ENCODE peak calls at places on chromosomes 16 and 17, in four cellular contexts. Y is HepG2, F is endothelial cell of umbilical vein, I is A549. H is an unnamed sample.
A peak's percentile ranks its signal among the peaks of the same experiment; 100 is the strongest.

GRCh38 chr16:56800355-56800754 is 64.7 kb upstream of the SLC12A3 start:
- DNase-seq in Y (peak; percentile 80), F (no peak), I (no peak), H (no peak)

GRCh38 chr17:75774988-75775668 is 9.5 kb upstream of the UNK start:
- DNase-seq in Y (no peak), F (no peak), I (no peak), H (no peak)

GRCh38 chr17:46943511-46944393 is 20.8 kb downstream of the GOSR2 start:
- DNase-seq in Y (peak; percentile 92), F (peak; percentile 35), I (no peak), H (peak; percentile 14)

GRCh38 chr16:8346291-8346690 is 244.0 kb downstream of the TMEM114 start:
- DNase-seq in Y (peak; percentile 15), F (no peak), I (no peak), H (peak; percentile 57)

GRCh38 chr16:15643453-15644305 is 725 bp upstream of the MARF1 start:
- DNase-seq in Y (peak; percentile 84), F (peak; percentile 73), I (peak; percentile 61), H (peak; percentile 70)

GRCh38 chr17:73798111-73798748 is 154.0 kb upstream of the SDK2 start:
- DNase-seq in Y (peak; percentile 100), F (no peak), I (peak; percentile 98), H (peak; percentile 4)

GRCh38 chr17:62085511-62086408 is 20.7 kb upstream of the MED13 start:
- DNase-seq in Y (peak; percentile 79), F (no peak), I (no peak), H (no peak)

GRCh38 chr16:89423709-89424260 is 66.6 kb downstream of the ANKRD11 start:
- DNase-seq in Y (no peak), F (no peak), I (no peak), H (no peak)

GRCh38 chr17:48608921-48609505 is 1.8 kb downstream of the HOXB7 start:
- DNase-seq in Y (no peak), F (no peak), I (no peak), H (no peak)

GRCh38 chr16:15690296-15690695 is 40.3 kb downstream of the NDE1 start:
- DNase-seq in Y (no peak), F (no peak), I (no peak), H (no peak)

GRCh38 chr16:60681014-60681413 is 1355.2 kb downstream of the CDH8 start:
- DNase-seq in Y (no peak), F (no peak), I (no peak), H (no peak)

GRCh38 chr17:19456016-19456927 is 45.2 kb downstream of the RNF112 start:
- DNase-seq in Y (no peak), F (no peak), I (no peak), H (no peak)

GRCh38 chr17:80036715-80037477 is 454 bp downstream of the CCDC40 start:
- DNase-seq in Y (peak; percentile 57), F (peak; percentile 56), I (peak; percentile 63), H (no peak)

GRCh38 chr17:76151896-76152454 is 10.9 kb upstream of the FOXJ1 start:
- DNase-seq in Y (no peak), F (no peak), I (no peak), H (no peak)

GRCh38 chr16:83835972-83836566 is 28.3 kb downstream of the HSBP1 start:
- DNase-seq in Y (no peak), F (peak; percentile 91), I (peak; percentile 38), H (peak; percentile 72)

GRCh38 chr16:22659933-22660332 is 149.2 kb downstream of the NPIPB5 start:
- DNase-seq in Y (no peak), F (no peak), I (no peak), H (no peak)

GRCh38 chr16:77288222-77288621 is 89.0 kb downstream of the SYCE1L start:
- DNase-seq in Y (no peak), F (peak; percentile 90), I (no peak), H (no peak)

GRCh38 chr17:36901506-36901905 is 35.8 kb upstream of the LHX1 start:
- DNase-seq in Y (peak; percentile 16), F (no peak), I (no peak), H (no peak)

GRCh38 chr17:79568661-79569060 is 42.2 kb downstream of the RBFOX3 start:
- DNase-seq in Y (no peak), F (no peak), I (no peak), H (no peak)

GRCh38 chr17:16407911-16408588 is 7.3 kb upstream of the TRPV2 start:
- DNase-seq in Y (peak; percentile 51), F (peak; percentile 56), I (no peak), H (no peak)

GRCh38 chr16:25633549-25633948 is 58.2 kb upstream of the HS3ST4 start:
- DNase-seq in Y (peak; percentile 70), F (no peak), I (no peak), H (no peak)

GRCh38 chr16:4303973-4304372 is 11.9 kb upstream of the GLIS2 start:
- DNase-seq in Y (no peak), F (no peak), I (no peak), H (no peak)

GRCh38 chr17:79777166-79777843 is 643 bp upstream of the CBX2 start:
- DNase-seq in Y (peak; percentile 46), F (peak; percentile 44), I (peak; percentile 87), H (peak; percentile 86)

GRCh38 chr17:67602974-67603373 is 114.8 kb upstream of the NOL11 start:
- DNase-seq in Y (peak; percentile 71), F (peak; percentile 32), I (peak; percentile 58), H (peak; percentile 48)

GRCh38 chr17:3954921-3955320 is 9.3 kb downstream of the ATP2A3 start:
- DNase-seq in Y (no peak), F (no peak), I (no peak), H (no peak)

GRCh38 chr16:16027728-16028310 is 78.4 kb downstream of the ABCC1 start:
- DNase-seq in Y (no peak), F (peak; percentile 77), I (no peak), H (no peak)

GRCh38 chr17:41689497-41690299 is 1.0 kb downstream of the EIF1 start:
- DNase-seq in Y (peak; percentile 69), F (peak; percentile 71), I (no peak), H (peak; percentile 80)

GRCh38 chr16:17839272-17839671 is 368.5 kb upstream of the XYLT1 start:
- DNase-seq in Y (no peak), F (no peak), I (no peak), H (no peak)

GRCh38 chr17:12730931-12731521 is 58.3 kb upstream of the ARHGAP44 start:
- DNase-seq in Y (no peak), F (no peak), I (peak; percentile 9), H (no peak)

GRCh38 chr17:18031955-18032354 is 7.0 kb downstream of the ATPAF2 start:
- DNase-seq in Y (no peak), F (peak; percentile 87), I (no peak), H (no peak)

GRCh38 chr16:85460983-85461813 is 151.9 kb upstream of the GSE1 start:
- DNase-seq in Y (peak; percentile 39), F (no peak), I (peak; percentile 52), H (peak; percentile 74)

GRCh38 chr17:39150795-39151679 is at the start of gene PLXDC1:
- DNase-seq in Y (no peak), F (no peak), I (no peak), H (no peak)

GRCh38 chr17:50768348-50768761 is 1.0 kb upstream of the ANKRD40CL start:
- DNase-seq in Y (peak; percentile 38), F (no peak), I (peak; percentile 38), H (no peak)

GRCh38 chr16:56977823-56978430 is 11.4 kb upstream of the NLRC5 start:
- DNase-seq in Y (no peak), F (no peak), I (no peak), H (peak; percentile 53)

GRCh38 chr16:83117810-83118209 is 491.0 kb downstream of the CDH13 start:
- DNase-seq in Y (no peak), F (no peak), I (no peak), H (no peak)

DNA sequence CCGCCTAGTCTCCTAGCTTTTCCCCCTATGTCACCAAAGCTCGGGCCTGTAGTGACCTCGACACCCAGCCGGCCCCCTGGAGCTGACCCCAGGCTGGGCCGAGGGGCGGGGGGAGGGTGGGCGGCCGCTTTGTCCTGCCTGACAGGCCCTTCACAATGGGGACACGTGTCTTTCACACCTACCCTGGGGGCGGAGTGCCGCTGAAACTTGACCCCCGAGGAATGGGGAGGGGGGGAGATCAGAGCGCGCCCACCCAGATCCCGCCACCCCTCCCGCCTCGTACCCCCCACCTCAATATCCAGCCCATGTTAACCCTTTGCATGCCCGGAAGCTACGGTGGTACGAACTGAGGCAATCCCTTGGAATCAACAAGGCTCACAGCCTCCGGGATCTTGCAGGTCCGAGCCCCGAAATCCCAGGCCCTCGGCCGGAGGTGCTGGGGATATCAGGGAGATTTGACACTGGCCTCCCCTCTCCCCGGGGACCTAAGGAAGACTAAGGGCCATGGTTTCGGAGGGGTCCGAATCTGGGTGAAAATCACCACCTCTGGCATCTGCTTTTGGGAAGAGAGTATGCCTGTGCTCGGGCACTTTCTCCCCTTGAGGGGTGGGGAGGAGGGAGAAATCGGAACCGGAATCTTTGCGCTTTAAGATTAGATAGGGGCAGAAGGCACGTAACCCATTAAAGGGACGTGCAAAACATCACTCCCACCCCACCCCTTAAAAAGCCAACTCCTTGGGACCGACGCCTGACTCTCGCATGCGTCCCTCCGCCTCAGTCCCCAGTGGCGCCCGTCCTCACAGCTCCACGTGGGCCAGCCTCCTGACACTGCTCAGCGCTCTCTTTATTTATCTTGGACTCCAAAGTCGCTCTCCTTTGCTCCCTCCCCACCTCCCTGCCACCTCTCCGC is 2.6 kb downstream of the NOG start:
- DNase-seq in Y (no peak), F (no peak), I (no peak), H (peak; percentile 73)
- TF ChIP-seq MYC in Y (no peak), F (no peak), I (no peak), H (no peak)

GRCh38 chr16:1151424-1152122 is 1.3 kb upstream of the CACNA1H start:
- DNase-seq in Y (no peak), F (no peak), I (no peak), H (no peak)
- TF ChIP-seq POLR2A in Y (no peak), F (no peak), I (no peak), H (no peak)

GRCh38 chr17:64320613-64321553 is 57.8 kb upstream of the TEX2 start:
- DNase-seq in Y (peak; percentile 79), F (peak; percentile 85), I (peak; percentile 96), H (peak; percentile 83)
- H3K4me3 ChIP-seq in Y (no peak overlapping the region), F (no peak overlapping the region), I (peak overlapping the region; percentile 17), H (no peak overlapping the region)

GRCh38 chr16:50583211-50583610 is 35.0 kb downstream of the NKD1 start:
- DNase-seq in Y (no peak), F (no peak), I (no peak), H (no peak)

GRCh38 chr16:50588276-50588675 is 40.1 kb downstream of the NKD1 start:
- DNase-seq in Y (no peak), F (no peak), I (no peak), H (no peak)

GRCh38 chr16:50584033-50584722 is 36.0 kb downstream of the NKD1 start:
- DNase-seq in Y (no peak), F (no peak), I (no peak), H (peak; percentile 98)

GRCh38 chr16:50587543-50587942 is 39.3 kb downstream of the NKD1 start:
- DNase-seq in Y (no peak), F (no peak), I (no peak), H (no peak)

GRCh38 chr16:50585331-50585776 is 37.2 kb downstream of the NKD1 start:
- DNase-seq in Y (no peak), F (no peak), I (no peak), H (no peak)
- TF ChIP-seq MYC in Y (no peak), F (no peak), I (no peak), H (no peak)

DNA sequence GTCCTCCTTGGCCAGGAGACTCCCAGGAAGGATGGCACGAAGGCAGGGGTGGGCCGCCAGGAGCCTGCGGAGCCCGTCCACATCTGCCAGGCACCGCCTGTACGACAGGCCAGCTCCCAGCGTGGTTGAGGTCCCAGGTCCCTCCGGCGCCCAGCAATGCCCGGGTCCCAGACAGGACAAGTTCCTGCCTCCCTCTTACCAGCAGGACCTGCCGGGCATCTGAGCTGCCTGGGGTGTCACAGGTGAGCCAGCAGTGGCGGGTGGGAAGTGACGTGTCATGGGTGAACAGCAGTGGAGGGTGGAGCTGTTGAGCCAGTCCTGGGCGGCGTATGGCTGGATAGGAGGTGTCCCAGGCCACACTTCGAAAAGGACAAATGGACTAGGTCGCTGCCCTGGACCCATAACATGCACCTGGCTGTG is 15.7 kb upstream of the BAHCC1 start:
- DNase-seq in Y (no peak), F (no peak), I (no peak), H (no peak)
- TF ChIP-seq POLR2A in Y (no peak), F (no peak), I (no peak), H (no peak)

H was measured in NB4.